ENCODE peak calls at places on chromosomes 7 and 10, in four cellular contexts. E is omental fat pad, Q is suprapubic skin, T is endothelial cell of umbilical vein. N is an unnamed sample.

GRCh38 chr10:132608511-132609195 is 71.1 kb downstream of the INPP5A start:
- DNase-seq in E (peak; percentile 18), T (no peak), Q (peak; percentile 16), N (peak; percentile 85)

GRCh38 chr7:151225948-151226510 is 976 bp downstream of the ABCF2 start:
- DNase-seq in Q (no peak), E (no peak), T (no peak), N (no peak)

GRCh38 chr7:151311294-151311864 is 30.2 kb upstream of the NUB1 start:
- DNase-seq in Q (no peak), E (no peak), T (no peak), N (no peak)

GRCh38 chr10:22475857-22476600 is 130.7 kb downstream of the SPAG6 start:
- DNase-seq in T (no peak), E (no peak), Q (no peak), N (no peak)

GRCh38 chr7:100603697-100604077 is 1.5 kb downstream of the PCOLCE start:
- DNase-seq in Q (no peak), T (no peak), E (no peak), N (no peak)

GRCh38 chr10:77949167-77949566 is 22.6 kb upstream of the DLG5 start:
- DNase-seq in Q (no peak), T (peak; percentile 18), E (no peak), N (no peak)

GRCh38 chr7:114930829-114931655 is 9.1 kb downstream of the MDFIC start:
- DNase-seq in T (no peak), E (no peak), Q (no peak), N (no peak)

GRCh38 chr10:42783181-42783549 is 570 bp downstream of the BMS1 start:
- DNase-seq in Q (no peak), E (no peak), T (peak; percentile 84), N (no peak)

GRCh38 chr10:127854769-127855583 is 37.8 kb downstream of the CLRN3 start:
- DNase-seq in E (no peak), Q (no peak), T (no peak), N (no peak)

GRCh38 chr7:78489423-78489822 is 690.9 kb downstream of the PHTF2 start:
- DNase-seq in Q (no peak), E (no peak), T (no peak), N (no peak)

GRCh38 chr10:125034671-125035070 is 92.7 kb downstream of the ZRANB1 start:
- DNase-seq in Q (no peak), T (peak; percentile 15), E (no peak), N (no peak)

GRCh38 chr7:104327963-104328307 is 468 bp upstream of the LHFPL3 start:
- DNase-seq in Q (no peak), E (no peak), T (no peak), N (no peak)

GRCh38 chr7:100607111-100607510 is 4.9 kb downstream of the PCOLCE start:
- DNase-seq in T (no peak), Q (no peak), E (no peak), N (no peak)

GRCh38 chr10:63896992-63897391 is 375.8 kb downstream of the REEP3 start:
- DNase-seq in Q (no peak), E (no peak), T (no peak), N (no peak)

GRCh38 chr10:63901916-63902315 is 380.7 kb downstream of the REEP3 start:
- DNase-seq in E (no peak), T (no peak), Q (no peak), N (no peak)

GRCh38 chr10:63901228-63901627 is 380.0 kb downstream of the REEP3 start:
- DNase-seq in T (no peak), Q (no peak), E (no peak), N (no peak)
- TF ChIP-seq CTCF in T (no peak), Q (no peak), E (no peak), N (peak; percentile 57)

DNA sequence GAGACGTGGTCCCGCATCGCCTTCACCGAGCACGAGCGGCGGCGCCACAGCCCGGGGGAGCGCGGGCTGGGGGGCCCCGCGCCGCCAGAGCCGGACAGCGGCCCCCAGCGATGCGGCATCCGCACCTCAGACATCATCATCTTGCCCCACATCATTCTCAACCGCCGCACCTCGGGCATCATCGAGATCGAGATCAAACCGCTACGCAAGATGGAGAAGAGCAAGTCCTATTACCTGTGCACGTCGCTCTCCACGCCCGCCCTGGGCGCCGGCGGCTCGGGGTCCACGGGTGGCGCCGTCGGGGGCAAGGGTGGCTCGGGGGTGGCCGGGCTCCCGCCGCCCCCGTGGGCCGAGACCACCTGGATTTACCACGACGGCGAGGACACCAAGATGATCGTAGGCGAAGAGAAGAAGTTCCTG is 733 bp downstream of the CNNM2 start:
- DNase-seq in T (no peak), E (no peak), Q (no peak), N (no peak)
- TF ChIP-seq CTCF in T (no peak), E (no peak), Q (no peak), N (peak; percentile 54)

GRCh38 chr10:58807631-58808024 is 295.0 kb downstream of the BICC1 start:
- DNase-seq in Q (no peak), T (no peak), E (no peak), N (no peak)
- TF ChIP-seq CTCF in Q (no peak), T (no peak), E (no peak), N (no peak)

GRCh38 chr7:128008141-128008540 is 23.1 kb downstream of the LRRC4 start:
- DNase-seq in Q (no peak), E (no peak), T (no peak), N (no peak)

GRCh38 chr7:128007293-128007680 is 23.9 kb downstream of the LRRC4 start:
- DNase-seq in T (no peak), E (no peak), Q (no peak), N (no peak)

GRCh38 chr7:128008744-128009143 is 22.5 kb downstream of the LRRC4 start:
- DNase-seq in E (no peak), Q (no peak), T (no peak), N (no peak)

GRCh38 chr7:128011079-128011670 is 20.1 kb downstream of the LRRC4 start:
- DNase-seq in Q (no peak), E (no peak), T (peak; percentile 80), N (no peak)

DNA sequence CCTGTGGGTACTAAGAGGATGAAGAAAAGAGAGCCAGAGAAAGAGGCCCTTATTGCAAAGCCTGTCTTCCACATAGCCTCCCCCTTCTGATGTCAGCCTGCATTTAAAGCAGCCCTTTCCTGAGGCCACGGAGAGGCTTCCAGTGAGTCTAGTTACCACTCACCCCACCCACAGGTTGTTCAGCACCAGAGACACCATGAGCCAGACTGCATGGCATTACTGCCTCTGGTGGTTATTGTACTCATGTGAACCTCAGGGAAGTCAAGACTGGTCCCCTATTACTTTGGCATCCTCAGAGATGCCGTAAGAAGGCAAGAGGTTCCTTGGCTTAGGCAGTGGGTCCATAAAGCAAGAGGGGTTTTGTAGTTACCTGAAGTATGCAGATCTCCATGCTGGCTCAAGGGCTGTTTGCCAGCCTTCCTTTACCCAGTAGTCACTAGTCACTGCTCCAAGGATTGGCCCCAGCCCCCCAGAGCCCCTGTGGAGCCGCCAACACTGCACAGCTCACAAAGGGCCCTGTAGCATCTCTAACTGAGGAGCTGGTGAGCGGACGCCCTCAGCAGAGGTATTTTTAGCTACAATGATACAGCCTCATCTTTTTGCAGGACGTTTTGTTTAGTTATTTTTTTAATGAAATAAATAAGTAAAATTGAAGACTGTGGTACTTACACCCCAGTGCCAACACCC is 20.7 kb downstream of the LRRC4 start:
- DNase-seq in E (no peak), T (no peak), Q (no peak), N (no peak)
- TF ChIP-seq CTCF in E (no peak), T (no peak), Q (no peak), N (peak; percentile 17)

GRCh38 chr10:108911814-108912541 is 1011.3 kb downstream of the XPNPEP1 start:
- DNase-seq in Q (peak; percentile 79), E (no peak), T (no peak), N (peak; percentile 80)
- TF ChIP-seq CTCF in Q (no peak), E (no peak), T (no peak), N (peak; percentile 81)

DNA sequence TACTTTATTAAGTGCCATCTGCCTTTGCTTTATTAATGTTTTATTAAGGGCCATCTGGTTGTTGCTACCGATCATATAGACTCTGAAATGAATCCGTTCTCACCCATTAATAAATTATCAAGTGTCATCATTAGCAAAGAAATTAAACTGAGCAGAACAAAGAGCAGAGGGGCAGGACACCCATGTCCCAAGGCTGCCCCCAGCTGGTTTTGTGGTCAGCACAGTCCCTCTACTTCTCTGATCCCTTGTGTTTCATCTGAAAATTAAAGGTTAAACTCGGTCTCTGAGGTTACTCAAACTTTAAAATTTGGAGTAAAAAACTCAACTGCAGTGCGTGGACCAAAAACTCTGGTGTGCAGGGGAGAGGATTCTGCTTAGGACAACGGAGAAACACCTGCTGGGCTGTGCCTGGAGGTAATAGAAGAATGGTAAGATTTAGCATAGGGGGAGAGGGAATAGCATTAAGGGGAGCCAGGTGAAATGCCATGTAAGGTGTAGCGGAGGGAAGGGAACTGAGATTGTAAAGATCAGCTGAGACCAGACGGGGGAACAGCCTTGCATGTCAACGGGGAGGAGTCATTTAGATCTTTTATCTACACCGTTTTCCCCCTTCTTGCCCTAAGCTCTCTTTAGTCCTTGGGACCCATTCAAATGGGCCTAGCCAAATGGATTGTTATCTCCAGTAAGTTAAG is 10.8 kb upstream of the GSDME start:
- DNase-seq in Q (no peak), T (no peak), E (no peak), N (no peak)
- TF ChIP-seq CTCF in Q (no peak), T (peak; percentile 14), E (no peak), N (peak; percentile 34)

GRCh38 chr10:6579904-6580278 is at the start of gene PRKCQ:
- DNase-seq in Q (no peak), T (no peak), E (no peak), N (no peak)

GRCh38 chr10:6579193-6579903 is 728 bp downstream of the PRKCQ start:
- DNase-seq in T (no peak), Q (no peak), E (no peak), N (no peak)

GRCh38 chr10:6581750-6582697 is 1.9 kb upstream of the PRKCQ start:
- DNase-seq in T (no peak), Q (no peak), E (no peak), N (no peak)

GRCh38 chr10:6578221-6579192 is 1.6 kb downstream of the PRKCQ start:
- DNase-seq in T (no peak), E (no peak), Q (no peak), N (no peak)

DNA sequence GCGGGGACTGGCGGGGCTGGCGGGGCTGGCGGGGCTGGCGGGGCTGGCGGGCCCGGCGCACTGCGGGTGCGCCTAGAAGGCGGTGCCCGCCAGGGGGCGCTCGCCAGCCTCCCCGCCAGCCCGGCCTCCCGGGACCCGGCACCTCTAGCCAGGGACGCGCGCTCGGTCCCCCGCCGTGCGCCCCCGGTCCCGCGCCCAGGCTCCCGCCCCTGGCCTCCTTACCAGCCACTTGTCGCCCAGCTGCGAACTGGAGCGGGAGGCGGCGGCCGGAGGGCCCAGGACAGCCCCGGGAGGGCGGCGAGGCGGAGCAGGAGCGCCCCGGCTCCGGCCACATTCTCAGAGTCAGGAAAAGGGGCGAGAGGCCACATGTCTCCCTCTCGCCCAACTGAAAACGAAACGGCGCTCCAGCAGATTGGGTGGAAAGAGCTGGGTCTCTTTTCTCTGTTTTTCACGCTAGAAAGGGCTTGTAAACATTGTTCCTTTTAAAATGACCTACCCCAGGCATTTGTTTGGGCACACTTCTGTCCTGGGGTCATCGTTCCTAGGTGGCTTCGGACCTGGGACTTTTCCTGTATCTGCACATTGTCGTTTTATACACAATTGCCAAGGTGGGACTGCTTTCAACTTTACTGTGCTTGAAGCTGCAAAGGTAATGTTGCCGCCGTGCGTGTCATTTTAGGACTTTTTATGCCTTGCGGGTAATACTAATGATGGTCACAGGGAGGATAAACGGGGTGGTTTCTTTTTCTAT is 378 bp upstream of the PRKCQ start:
- DNase-seq in T (peak; percentile 68), E (peak; percentile 32), Q (no peak), N (no peak)
- TF ChIP-seq CTCF in T (peak; percentile 58), E (no peak), Q (no peak), N (peak; percentile 80)